ENCODE peak calls at places on chromosomes 4 and X, in eight cellular contexts. A is Calu3; L is body of pancreas; W is omental fat pad; Y is MCF 10A; Q is CD8-positive, alpha-beta T cell; M is testis; C is fibroblast of pulmonary artery. Z is an unnamed sample.

GRCh38 chr4:77699731-77700210 is 94.2 kb downstream of the CXCL13 start:
- DNase-seq in C (peak), Y (peak), W (no peak), M (no peak), L (no peak), A (peak), Q (no peak), Z (no peak)

GRCh38 chr4:84638092-84638491 is 55.2 kb downstream of the CDS1 start:
- DNase-seq in C (no peak), A (no peak), W (no peak), Q (no peak), Y (no peak), M (no peak), L (no peak), Z (no peak)

GRCh38 chr4:102578819-102579218 is 77.7 kb downstream of the NFKB1 start:
- DNase-seq in M (no peak), W (no peak), A (no peak), Y (no peak), C (no peak), L (no peak), Q (no peak), Z (no peak)

GRCh38 chr4:168480991-168481588 is 798 bp upstream of the DDX60L start:
- DNase-seq in C (peak), Q (peak), M (peak), A (peak), Y (peak), L (peak), W (no peak), Z (no peak)

GRCh38 chr4:81198151-81198550 is 16.9 kb downstream of the PRKG2 start:
- DNase-seq in W (no peak), C (no peak), Q (no peak), L (no peak), Y (peak), A (no peak), M (no peak), Z (no peak)

GRCh38 chr4:173119818-173120217 is 48.8 kb upstream of the GALNT7 start:
- DNase-seq in Y (peak), A (no peak), M (no peak), W (no peak), Q (no peak), C (no peak), L (no peak), Z (no peak)

GRCh38 chr4:26779674-26780073 is 81.0 kb upstream of the STIM2 start:
- DNase-seq in Y (peak), M (no peak), W (no peak), L (no peak), A (no peak), Q (no peak), C (peak), Z (no peak)

GRCh38 chr4:181564616-181565015 is 678.6 kb upstream of the TENM3 start:
- DNase-seq in W (no peak), Q (no peak), L (no peak), A (no peak), C (no peak), M (no peak), Y (no peak), Z (no peak)

GRCh38 chrX:1411331-1411730 is 19.4 kb upstream of the SLC25A6 start:
- DNase-seq in C (no peak), M (peak), Y (no peak), W (no peak), Q (no peak), A (no peak), L (no peak), Z (no peak)

GRCh38 chr4:160510925-160511324 is 1408.0 kb downstream of the RAPGEF2 start:
- DNase-seq in W (no peak), Q (no peak), L (no peak), C (no peak), A (no peak), Y (peak), M (no peak), Z (no peak)

GRCh38 chr4:73257995-73258667 is 467 bp downstream of the ANKRD17 start:
- DNase-seq in Y (peak), A (no peak), M (peak), L (peak), C (peak), W (no peak), Q (no peak), Z (no peak)

GRCh38 chr4:39932776-39933402 is 44.8 kb downstream of the PDS5A start:
- DNase-seq in C (no peak), L (no peak), A (no peak), M (no peak), W (no peak), Y (no peak), Q (no peak), Z (no peak)

GRCh38 chr4:189850239-189850856 is 90.3 kb upstream of the FRG1 start:
- DNase-seq in A (no peak), L (no peak), Q (no peak), M (no peak), Y (no peak), C (no peak), W (no peak), Z (no peak)

GRCh38 chr4:42399393-42399792 is 2.1 kb downstream of the SHISA3 start:
- DNase-seq in W (no peak), M (no peak), C (no peak), A (no peak), Q (no peak), L (no peak), Y (no peak), Z (no peak)

GRCh38 chr4:78068481-78068880 is 11.4 kb downstream of the FRAS1 start:
- DNase-seq in M (no peak), Q (no peak), Y (no peak), W (no peak), C (no peak), L (no peak), A (no peak), Z (no peak)

GRCh38 chr4:119709418-119709817 is 80.8 kb upstream of the PDE5A start:
- DNase-seq in L (no peak), M (no peak), A (no peak), Y (no peak), C (no peak), Q (no peak), W (no peak), Z (no peak)

GRCh38 chr4:173699841-173700475 is 169.9 kb upstream of the HAND2 start:
- DNase-seq in Q (no peak), W (no peak), M (no peak), C (no peak), A (no peak), L (no peak), Y (no peak), Z (no peak)

DNA sequence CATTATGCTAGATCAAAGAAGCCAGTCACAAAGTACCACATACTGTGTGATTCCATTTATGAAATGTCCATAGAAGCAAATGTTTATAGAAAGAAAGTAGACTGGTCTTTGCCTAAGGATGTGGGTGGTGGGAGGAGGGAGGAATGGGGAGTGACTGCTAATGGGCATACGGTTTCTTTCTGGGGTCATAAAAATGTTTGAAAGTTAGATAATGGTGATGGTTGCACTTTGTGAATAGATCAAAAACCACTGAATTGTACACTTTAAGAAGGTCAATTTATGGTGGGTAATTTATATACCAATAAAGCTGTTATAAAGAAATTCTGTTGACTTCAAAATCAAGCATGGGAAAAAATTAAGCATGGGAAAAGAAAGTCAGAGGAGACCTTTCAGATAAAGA is 56.6 kb downstream of the FAM13A start:
- DNase-seq in Y (no peak), M (no peak), W (no peak), A (no peak), Q (no peak), C (no peak), L (no peak), Z (no peak)
- TF ChIP-seq CTCF in Y (no peak), M (no peak), W (no peak), A (no peak), Q (no peak), C (no peak), L (no peak), Z (no peak)

GRCh38 chr4:104210420-104210819 is 284.3 kb downstream of the CXXC4 start:
- DNase-seq in W (no peak), Q (no peak), L (no peak), Y (no peak), M (no peak), C (no peak), A (no peak), Z (no peak)

DNA sequence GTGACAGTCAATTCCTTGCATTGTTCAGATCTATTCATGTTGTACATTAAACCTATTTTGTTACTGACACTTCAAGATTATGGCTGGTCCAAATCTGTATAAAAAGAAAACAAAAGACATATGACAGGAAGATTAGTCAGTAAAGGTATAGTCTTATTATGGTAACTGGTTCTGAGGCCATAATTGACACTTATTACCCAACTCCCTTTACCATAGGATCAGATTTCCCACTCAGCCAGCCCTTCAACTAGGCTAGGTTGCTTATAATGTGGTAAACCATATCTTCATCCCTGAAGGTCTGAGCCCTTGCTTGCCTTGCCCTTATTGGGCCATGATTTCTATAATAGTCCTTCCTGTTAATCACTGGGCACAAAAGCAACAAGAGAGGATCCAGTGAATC is 289.6 kb downstream of the CXXC4 start:
- DNase-seq in Y (peak), M (no peak), A (no peak), C (no peak), W (no peak), L (no peak), Q (no peak), Z (no peak)
- TF ChIP-seq CTCF in Y (no peak), M (no peak), A (no peak), C (no peak), W (no peak), L (no peak), Q (no peak), Z (no peak)

GRCh38 chrX:148146121-148146520 is 165.0 kb downstream of the FMR1NB start:
- DNase-seq in Q (no peak), A (no peak), C (no peak), Y (no peak), M (no peak), L (no peak), W (no peak), Z (no peak)
- TF ChIP-seq CTCF in Q (no peak), A (no peak), C (no peak), Y (no peak), M (no peak), L (no peak), W (no peak), Z (no peak)

GRCh38 chr4:97720869-97721432 is 422.3 kb downstream of the STPG2 start:
- DNase-seq in A (peak), Q (no peak), W (no peak), Y (peak), L (no peak), C (peak), M (peak), Z (no peak)
- TF ChIP-seq CTCF in A (no peak), Q (no peak), W (no peak), Y (peak), L (peak), C (peak), M (no peak), Z (peak)

GRCh38 chrX:115373308-115373707 is 83.8 kb downstream of the LUZP4 start:
- DNase-seq in Y (no peak), L (no peak), M (no peak), W (no peak), C (no peak), A (no peak), Q (no peak), Z (no peak)

DNA sequence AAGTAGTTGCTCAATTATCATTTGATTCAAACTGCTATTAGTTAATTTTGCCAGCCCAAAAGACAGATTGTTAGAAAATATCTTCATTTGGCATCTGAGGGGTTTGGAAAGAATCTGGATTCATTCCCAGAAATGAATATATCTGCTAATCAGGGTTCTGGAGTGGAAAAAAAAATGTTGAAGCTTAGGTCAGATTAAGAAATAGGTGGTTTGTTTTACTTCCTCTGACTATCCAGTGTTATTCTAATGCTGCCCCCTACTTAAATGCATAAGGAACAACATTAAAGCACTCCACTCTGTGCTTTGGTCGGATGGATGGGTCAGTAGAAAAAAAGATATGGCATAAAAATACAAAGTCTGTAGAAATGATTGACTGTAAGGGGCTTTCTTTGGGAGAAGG is 89.0 kb downstream of the LUZP4 start:
- DNase-seq in A (no peak), M (no peak), C (peak), Y (peak), Q (no peak), L (no peak), W (no peak), Z (no peak)
- TF ChIP-seq CTCF in A (no peak), M (no peak), C (peak), Y (no peak), Q (no peak), L (no peak), W (no peak), Z (no peak)